ENCODE peak calls at places on chromosomes 12 and 14, in six cellular contexts. P, T, V, Z, F and J are unnamed samples.

GRCh38 chr14:94685681-94686485 is 73.7 kb downstream of the SERPINA3 start:
- DNase-seq in P (no peak), T (peak; percentile 5), V (no peak), Z (no peak), F (no peak), J (no peak)

GRCh38 chr14:51592836-51593235 is 58.9 kb upstream of the FRMD6 start:
- DNase-seq in P (no peak), T (no peak), V (no peak), Z (no peak), F (no peak), J (no peak)

GRCh38 chr14:46108228-46108627 is 543.4 kb downstream of the RPL10L start:
- DNase-seq in P (no peak), T (no peak), V (no peak), Z (no peak), F (no peak), J (no peak)

GRCh38 chr12:118536306-118536900 is 160.0 kb downstream of the SUDS3 start:
- DNase-seq in P (no peak), T (no peak), V (no peak), Z (no peak), F (no peak), J (no peak)

GRCh38 chr12:51818567-51819300 is 29.8 kb downstream of the FIGNL2 start:
- DNase-seq in P (no peak), T (no peak), V (no peak), Z (no peak), F (no peak), J (no peak)

GRCh38 chr12:24071842-24072241 is 122.4 kb upstream of the SOX5 start:
- DNase-seq in P (no peak), T (no peak), V (no peak), Z (no peak), F (no peak), J (no peak)

GRCh38 chr12:122238861-122239260 is 13.0 kb upstream of the DIABLO start:
- DNase-seq in P (no peak), T (no peak), V (no peak), Z (no peak), F (no peak), J (no peak)

GRCh38 chr12:109951136-109951535 is 45.0 kb downstream of the GIT2 start:
- DNase-seq in P (no peak), T (no peak), V (no peak), Z (no peak), F (no peak), J (no peak)

GRCh38 chr14:67429651-67430205 is 17.8 kb upstream of the PLEK2 start:
- DNase-seq in P (no peak), T (no peak), V (no peak), Z (no peak), F (no peak), J (no peak)

GRCh38 chr14:88463318-88463717 is 77.9 kb downstream of the SPATA7 start:
- DNase-seq in P (no peak), T (no peak), V (peak; percentile 38), Z (no peak), F (no peak), J (no peak)

GRCh38 chr14:65403231-65403630 is 9.3 kb upstream of the FUT8 start:
- DNase-seq in P (no peak), T (no peak), V (no peak), Z (no peak), F (no peak), J (no peak)

GRCh38 chr12:57890191-57891120 is 43.9 kb upstream of the CTDSP2 start:
- DNase-seq in P (no peak), T (no peak), V (peak; percentile 73), Z (no peak), F (no peak), J (peak; percentile 75)

GRCh38 chr12:66920205-66920604 is 241.3 kb upstream of the GRIP1 start:
- DNase-seq in P (no peak), T (no peak), V (no peak), Z (no peak), F (no peak), J (no peak)

GRCh38 chr14:52914295-52914694 is 36.6 kb downstream of the FERMT2 start:
- DNase-seq in P (no peak), T (no peak), V (no peak), Z (no peak), F (no peak), J (no peak)

GRCh38 chr12:124479680-124480468 is 87.5 kb downstream of the NCOR2 start:
- DNase-seq in P (no peak), T (no peak), V (no peak), Z (no peak), F (no peak), J (no peak)

GRCh38 chr12:42809226-42809625 is 219.7 kb upstream of the PRICKLE1 start:
- DNase-seq in P (no peak), T (no peak), V (no peak), Z (no peak), F (no peak), J (no peak)

GRCh38 chr12:3311027-3311402 is 180.0 kb upstream of the PRMT8 start:
- DNase-seq in P (no peak), T (no peak), V (no peak), Z (peak; percentile 46), F (peak; percentile 89), J (no peak)

GRCh38 chr12:27651201-27651600 is 45.0 kb upstream of the REP15 start:
- DNase-seq in P (no peak), T (no peak), V (no peak), Z (no peak), F (no peak), J (no peak)

GRCh38 chr14:27528328-27528727 is 930.5 kb upstream of the NOVA1 start:
- DNase-seq in P (no peak), T (peak; percentile 37), V (peak; percentile 36), Z (no peak), F (no peak), J (peak; percentile 54)

GRCh38 chr14:22986508-22987054 is 4.2 kb upstream of the AJUBA start:
- DNase-seq in P (peak; percentile 84), T (peak; percentile 79), V (peak; percentile 88), Z (peak; percentile 93), F (peak; percentile 93), J (peak; percentile 91)

GRCh38 chr14:102314242-102315011 is 5.1 kb upstream of the ZNF839 start:
- DNase-seq in P (peak; percentile 82), T (peak; percentile 89), V (peak; percentile 84), Z (peak; percentile 89), F (peak; percentile 86), J (peak; percentile 89)

GRCh38 chr14:104109121-104109541 is 23.6 kb downstream of the ASPG start:
- DNase-seq in P (no peak), T (peak; percentile 21), V (no peak), Z (no peak), F (no peak), J (no peak)

GRCh38 chr12:69610126-69610525 is 581 bp downstream of the LRRC10 start:
- DNase-seq in P (no peak), T (no peak), V (no peak), Z (no peak), F (no peak), J (no peak)

GRCh38 chr14:59964251-59965007 is 44.5 kb downstream of the LRRC9 start:
- DNase-seq in P (no peak), T (no peak), V (no peak), Z (no peak), F (no peak), J (no peak)

GRCh38 chr14:86574026-86574777 is 1044.3 kb downstream of the FLRT2 start:
- DNase-seq in P (no peak), T (no peak), V (no peak), Z (no peak), F (no peak), J (no peak)

GRCh38 chr12:130281157-130281799 is 56.4 kb upstream of the PIWIL1 start:
- DNase-seq in P (no peak), T (peak; percentile 42), V (peak; percentile 37), Z (peak; percentile 15), F (peak; percentile 38), J (peak; percentile 1)

GRCh38 chr12:3202734-3203446 is 125.7 kb downstream of the TSPAN9 start:
- DNase-seq in P (peak; percentile 53), T (peak; percentile 83), V (peak; percentile 47), Z (peak; percentile 39), F (peak; percentile 54), J (peak; percentile 73)

GRCh38 chr12:102957339-102958050 is at the start of gene ASCL1:
- DNase-seq in P (no peak), T (peak; percentile 83), V (peak; percentile 48), Z (no peak), F (no peak), J (no peak)

GRCh38 chr12:59929091-59929490 is 333.3 kb downstream of the SLC16A7 start:
- DNase-seq in P (no peak), T (no peak), V (peak; percentile 55), Z (no peak), F (no peak), J (no peak)

GRCh38 chr12:90128526-90128925 is 419.9 kb upstream of the ATP2B1 start:
- DNase-seq in P (no peak), T (no peak), V (peak; percentile 10), Z (no peak), F (no peak), J (no peak)

GRCh38 chr14:102055181-102055901 is 31.5 kb downstream of the HSP90AA1 start:
- DNase-seq in P (no peak), T (no peak), V (no peak), Z (no peak), F (no peak), J (no peak)

GRCh38 chr14:77660754-77661153 is 44.3 kb upstream of the SPTLC2 start:
- DNase-seq in P (no peak), T (peak; percentile 37), V (no peak), Z (no peak), F (no peak), J (no peak)
- H3K4me1 ChIP-seq in P (no peaks in the 10 kb centered on the region), T (no peaks in the 10 kb centered on the region), V (no peaks in the 10 kb centered on the region), Z (no peaks in the 10 kb centered on the region), F (no peaks in the 10 kb centered on the region), J (no peaks in the 10 kb centered on the region)

DNA sequence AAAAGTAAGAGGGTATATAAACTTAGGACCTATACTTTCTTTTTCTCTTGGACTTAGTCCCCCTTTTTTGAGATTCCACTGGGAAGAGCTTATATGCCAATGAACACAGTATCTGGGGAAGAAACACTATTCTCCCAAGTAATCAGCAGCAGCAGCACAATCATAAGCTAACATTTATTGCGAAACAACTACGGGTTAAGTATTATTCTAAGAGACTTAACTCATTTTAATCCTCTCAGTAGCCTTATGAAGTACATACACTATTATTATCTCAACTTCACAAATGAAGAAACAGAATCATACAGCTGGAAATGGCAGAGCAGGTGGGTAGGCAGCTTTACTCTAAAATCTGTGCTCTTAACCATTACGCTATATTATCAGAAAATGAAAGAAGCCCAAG is 27.9 kb downstream of the BAZ2A start:
- DNase-seq in P (no peak), T (no peak), V (no peak), Z (no peak), F (no peak), J (no peak)
- H3K4me1 ChIP-seq in P (no peaks in the 10 kb centered on the region), T (no peaks in the 10 kb centered on the region), V (no peaks in the 10 kb centered on the region), Z (no peaks in the 10 kb centered on the region), F (no peaks in the 10 kb centered on the region), J (no peaks in the 10 kb centered on the region)

GRCh38 chr12:5165296-5165970 is 121.8 kb downstream of the KCNA5 start:
- DNase-seq in P (no peak), T (no peak), V (no peak), Z (no peak), F (no peak), J (no peak)
- H3K4me1 ChIP-seq in P (no peaks in the 10 kb centered on the region), T (peaks cover 20% of the 10 kb centered on the region), V (no peaks in the 10 kb centered on the region), Z (no peaks in the 10 kb centered on the region), F (no peaks in the 10 kb centered on the region), J (no peaks in the 10 kb centered on the region)

DNA sequence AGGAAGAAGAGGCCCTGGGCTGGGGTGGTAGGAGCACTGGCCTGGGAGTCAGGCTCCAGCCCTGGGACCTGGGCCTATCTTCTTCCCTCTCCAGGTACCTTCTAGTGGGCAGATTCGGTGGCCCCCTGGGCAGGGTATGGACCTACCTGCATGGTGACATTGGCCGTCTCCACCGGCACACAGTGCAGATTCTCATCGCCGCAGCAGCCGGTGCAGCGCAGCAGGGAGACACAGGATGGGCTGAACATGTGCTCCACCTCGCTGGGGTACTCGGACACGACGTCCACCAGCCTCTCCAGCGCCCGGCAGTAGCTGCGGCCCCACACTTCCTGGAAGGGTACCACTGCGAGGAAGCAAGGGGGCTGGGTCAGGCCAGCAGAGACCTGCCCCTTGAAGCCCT is 6.2 kb downstream of the PGF start:
- DNase-seq in P (no peak), T (no peak), V (no peak), Z (no peak), F (no peak), J (no peak)
- H3K4me1 ChIP-seq in P (peaks cover 3% of the 10 kb centered on the region), T (no peaks in the 10 kb centered on the region), V (peaks cover 21% of the 10 kb centered on the region), Z (peaks cover 14% of the 10 kb centered on the region), F (peaks cover 29% of the 10 kb centered on the region), J (peaks cover 9% of the 10 kb centered on the region)